ENCODE peak calls at places on chromosomes 11 and 22, in seven cellular contexts. D is SK-N-SH, C is K562, N is HCT116, T is HepG2, M is GM12878, W is H1. J is an unnamed sample.

GRCh38 chr11:100908746-100909145 is 220.9 kb downstream of the PGR start:
- DNase-seq in T (no peak), C (no peak), D (no peak), M (no peak), W (no peak), N (no peak), J (no peak)

GRCh38 chr11:117000741-117001096 is 97.5 kb downstream of the SIK3 start:
- DNase-seq in W (no peak), D (no peak), N (no peak), M (no peak), C (no peak), T (no peak), J (no peak)

GRCh38 chr22:42272431-42273004 is 2.1 kb upstream of the TCF20 start:
- DNase-seq in M (no peak), N (no peak), T (no peak), W (no peak), C (no peak), D (no peak), J (no peak)

GRCh38 chr11:47667555-47667954 is 25.2 kb upstream of the MTCH2 start:
- DNase-seq in D (no peak), C (no peak), N (no peak), T (no peak), W (no peak), M (no peak), J (no peak)

GRCh38 chr11:8440649-8441048 is 153.4 kb downstream of the STK33 start:
- DNase-seq in N (no peak), D (no peak), T (no peak), M (no peak), W (no peak), C (no peak), J (no peak)

GRCh38 chr11:83713701-83714100 is 427.5 kb upstream of the CCDC90B start:
- DNase-seq in M (no peak), D (no peak), N (no peak), C (no peak), W (no peak), T (no peak), J (no peak)

GRCh38 chr11:130478204-130478701 is 29.8 kb downstream of the ADAMTS15 start:
- DNase-seq in M (no peak), N (no peak), W (no peak), C (no peak), D (peak; percentile 55), T (no peak), J (peak; percentile 25)

GRCh38 chr11:65206901-65207300 is 25.2 kb downstream of the CAPN1 start:
- DNase-seq in D (no peak), N (no peak), T (no peak), M (no peak), C (no peak), W (no peak), J (no peak)

GRCh38 chr11:86674965-86675364 is 2.5 kb upstream of the ME3 start:
- DNase-seq in T (no peak), D (no peak), N (no peak), W (no peak), C (no peak), M (no peak), J (no peak)

GRCh38 chr11:61575886-61576516 is 4.9 kb downstream of the SYT7 start:
- DNase-seq in T (no peak), C (no peak), M (no peak), N (no peak), W (no peak), D (no peak), J (no peak)

GRCh38 chr11:2898366-2899079 is 12.9 kb upstream of the CDKN1C start:
- DNase-seq in T (peak; percentile 17), D (no peak), C (no peak), N (no peak), W (no peak), M (no peak), J (no peak)

GRCh38 chr11:25981998-25982397 is 349.9 kb upstream of the ANO3 start:
- DNase-seq in T (peak; percentile 53), C (no peak), D (peak; percentile 30), M (peak; percentile 46), W (no peak), N (no peak), J (peak; percentile 24)

GRCh38 chr22:46050916-46051614 is 74.1 kb upstream of the WNT7B start:
- DNase-seq in D (no peak), M (no peak), T (no peak), N (no peak), C (no peak), W (no peak), J (no peak)

GRCh38 chr22:45880732-45881523 is 96.0 kb downstream of the WNT7B start:
- DNase-seq in W (no peak), N (no peak), M (no peak), T (no peak), D (no peak), C (no peak), J (no peak)

GRCh38 chr11:126816655-126817054 is 183.9 kb downstream of the KIRREL3 start:
- DNase-seq in D (no peak), T (no peak), W (no peak), M (no peak), C (no peak), N (no peak), J (no peak)

GRCh38 chr11:44990665-44991064 is 40.0 kb upstream of the TP53I11 start:
- DNase-seq in C (no peak), N (no peak), W (no peak), T (no peak), D (no peak), M (no peak), J (no peak)

GRCh38 chr11:24828938-24829337 is 332.1 kb downstream of the LUZP2 start:
- DNase-seq in M (no peak), C (no peak), N (no peak), W (no peak), D (no peak), T (no peak), J (no peak)

GRCh38 chr22:40021401-40022000 is 26.7 kb downstream of the FAM83F start:
- DNase-seq in D (no peak), T (no peak), M (no peak), N (no peak), W (no peak), C (no peak), J (no peak)

GRCh38 chr22:43417555-43417954 is 5.7 kb downstream of the MPPED1 start:
- DNase-seq in T (no peak), N (no peak), M (no peak), C (no peak), D (no peak), W (no peak), J (no peak)

GRCh38 chr11:128713595-128713994 is 19.7 kb downstream of the FLI1 start:
- DNase-seq in W (no peak), D (no peak), N (no peak), T (no peak), M (no peak), C (no peak), J (no peak)

GRCh38 chr11:92531051-92531747 is 306.6 kb downstream of the FAT3 start:
- DNase-seq in C (no peak), M (no peak), T (no peak), W (no peak), D (no peak), N (no peak), J (no peak)

GRCh38 chr11:44899959-44900358 is 50.7 kb downstream of the TP53I11 start:
- DNase-seq in M (peak; percentile 11), D (peak; percentile 63), T (peak; percentile 5), W (no peak), C (peak; percentile 75), N (peak; percentile 48), J (no peak)

GRCh38 chr11:34749666-34750659 is 129.1 kb downstream of the EHF start:
- DNase-seq in D (no peak), C (no peak), N (no peak), M (no peak), W (no peak), T (no peak), J (no peak)

DNA sequence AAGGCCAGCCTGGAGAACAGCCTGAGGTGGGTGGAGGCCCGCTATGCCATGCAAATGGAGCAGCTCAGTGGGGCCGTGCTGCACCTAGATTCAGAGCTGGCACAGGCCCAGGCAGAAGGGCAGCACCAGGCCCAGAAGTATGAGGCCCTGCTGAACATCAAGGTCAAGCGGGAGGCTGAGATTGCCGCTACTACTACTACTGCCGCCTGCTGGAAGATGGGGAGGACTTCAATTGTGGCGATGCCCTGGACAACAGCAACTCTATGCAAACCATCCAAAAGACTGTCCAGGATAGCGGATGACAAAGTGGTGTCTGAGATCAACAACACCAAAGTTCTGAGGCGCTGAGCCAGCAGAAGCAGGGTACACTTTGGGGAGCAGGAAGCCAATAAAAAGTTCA is 3.1 kb upstream of the TMEM218 start:
- DNase-seq in T (peak; percentile 49), W (no peak), C (no peak), D (no peak), M (no peak), N (peak; percentile 34), J (no peak)
- TF ChIP-seq CTCF in T (peak; percentile 77), W (peak; percentile 75), C (peak; percentile 56), D (no peak), M (no peak), N (peak; percentile 38), J (peak; percentile 43)

GRCh38 chr11:70865356-70865755 is 387.0 kb downstream of the SHANK2 start:
- DNase-seq in D (no peak), W (no peak), N (no peak), M (no peak), T (no peak), C (no peak), J (no peak)
- TF ChIP-seq POLR2AphosphoS5 in D (no peak), W (no peak), N (no peak), M (no peak), T (no peak), C (no peak), J (no peak)

DNA sequence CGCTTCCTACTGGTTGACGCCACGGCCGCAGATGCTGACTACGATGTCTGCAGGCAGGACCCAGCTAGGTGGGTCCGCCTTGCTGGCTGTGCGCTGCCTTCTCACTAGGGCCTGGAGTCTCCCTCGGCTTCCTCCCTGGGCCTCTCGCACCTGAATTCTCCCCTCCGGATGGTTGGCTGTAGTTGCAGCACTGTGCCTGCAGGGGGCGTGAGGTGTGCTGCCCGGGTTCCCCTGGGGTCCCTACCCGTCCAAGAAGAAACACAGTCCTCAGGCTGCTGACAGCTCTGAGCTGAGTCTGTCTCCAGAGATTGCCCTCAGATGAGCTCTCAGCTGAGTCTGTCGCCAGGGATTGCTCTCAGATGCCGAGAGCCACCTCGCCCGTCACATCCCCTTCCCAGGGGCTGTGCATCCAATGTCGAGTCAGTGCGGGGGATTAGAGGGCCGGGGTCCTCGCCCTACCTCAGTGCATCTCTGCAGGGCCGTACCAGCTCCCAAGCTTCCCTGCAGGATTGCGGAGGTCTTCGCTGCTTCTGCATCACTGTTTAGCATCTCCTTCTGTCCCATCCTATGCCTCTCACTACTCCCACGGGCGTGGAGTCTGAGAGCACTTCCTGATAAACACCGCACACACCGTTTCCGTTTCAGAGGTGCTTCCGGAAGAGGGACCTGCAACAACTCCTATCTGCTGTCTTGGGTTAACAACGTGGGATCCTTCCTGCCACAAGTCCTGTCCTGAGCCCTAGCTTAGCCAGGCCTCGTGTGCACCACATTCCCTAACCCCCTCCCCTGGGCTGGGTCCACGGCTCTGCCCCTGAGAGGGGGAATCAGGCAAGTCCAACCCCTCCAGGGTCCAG is 196.9 kb downstream of the CSNK2A3 start:
- DNase-seq in C (peak; percentile 77), W (peak; percentile 31), M (no peak), T (no peak), D (peak; percentile 54), N (peak; percentile 18), J (no peak)
- TF ChIP-seq SIN3A in C (no peak), W (no peak), M (no peak), T (no peak), D (no peak), N (no peak), J (no peak)

GRCh38 chr11:104222464-104222863 is 58.5 kb upstream of the PDGFD start:
- DNase-seq in N (no peak), W (no peak), T (no peak), M (no peak), C (no peak), D (no peak), J (no peak)
- TF ChIP-seq CTCF in N (no peak), W (no peak), T (no peak), M (no peak), C (no peak), D (no peak), J (no peak)

J was measured in Panc1.